ENCODE peak calls at places on chromosomes 13 and 19, in ten cellular contexts. Y is heart right ventricle; E is adrenal gland; W is AG08395; Z is HuH-7; O is lung; M is NCI-H2029; T is astrocyte of the spinal cord; H is kidney glomerular epithelial cell; P is activated naive CD4-positive, alpha-beta T cell treated with anti-CD3 and anti-CD28 coated beads, Interleukin-2, amount 10 ng/mL, durations not matched to agents 7 days and 5 days. S is an unnamed sample.
A peak's percentile ranks its signal among the peaks of the same experiment; 100 is the strongest.

GRCh38 chr19:10000171-10000826 is 10.0 kb downstream of the COL5A3 start:
- DNase-seq in Y (peak; percentile 51), E (peak; percentile 86), W (peak; percentile 87), Z (peak; percentile 78), O (peak; percentile 51), M (peak; percentile 12), T (peak; percentile 59), H (peak; percentile 16), P (peak; percentile 78), S (peak; percentile 54)

GRCh38 chr19:49766938-49767315 is at the start of gene AP2A1:
- DNase-seq in Y (no peak), E (no peak), W (no peak), Z (no peak), O (no peak), M (no peak), T (no peak), H (no peak), P (no peak), S (no peak)

GRCh38 chr13:109428146-109428545 is 358.2 kb downstream of the IRS2 start:
- DNase-seq in Y (no peak), E (no peak), W (no peak), Z (no peak), O (no peak), M (no peak), T (no peak), H (no peak), P (no peak), S (no peak)

GRCh38 chr19:38666662-38667448 is 19.4 kb downstream of the ACTN4 start:
- DNase-seq in Y (peak; percentile 76), E (peak; percentile 79), W (peak; percentile 71), Z (no peak), O (no peak), M (peak; percentile 72), T (peak; percentile 79), H (peak; percentile 52), P (peak; percentile 44), S (peak; percentile 71)

GRCh38 chr13:111857846-111858560 is 208.9 kb upstream of the SOX1 start:
- DNase-seq in Y (no peak), E (no peak), W (no peak), Z (no peak), O (no peak), M (no peak), T (no peak), H (no peak), P (no peak), S (no peak)

GRCh38 chr13:64510698-64511097 is 2719.4 kb downstream of the PCDH9 start:
- DNase-seq in Y (no peak), E (no peak), W (no peak), Z (no peak), O (no peak), M (no peak), T (no peak), H (no peak), P (no peak), S (no peak)

GRCh38 chr13:106905380-106906259 is 337.7 kb upstream of the ARGLU1 start:
- DNase-seq in Y (peak; percentile 23), E (no peak), W (no peak), Z (no peak), O (no peak), M (no peak), T (no peak), H (peak; percentile 4), P (no peak), S (no peak)

GRCh38 chr19:4618019-4618418 is 21.3 kb upstream of the TNFAIP8L1 start:
- DNase-seq in Y (no peak), E (no peak), W (no peak), Z (no peak), O (no peak), M (no peak), T (no peak), H (no peak), P (no peak), S (no peak)

GRCh38 chr13:52695856-52696255 is 43.2 kb downstream of the SUGT1 start:
- DNase-seq in Y (no peak), E (no peak), W (peak; percentile 14), Z (no peak), O (no peak), M (no peak), T (peak; percentile 18), H (no peak), P (no peak), S (peak; percentile 7)

GRCh38 chr19:49056101-49056901 is 1.2 kb downstream of the CGB7 start:
- DNase-seq in Y (peak; percentile 43), E (peak; percentile 35), W (peak; percentile 80), Z (peak; percentile 95), O (peak; percentile 42), M (no peak), T (peak; percentile 51), H (no peak), P (peak; percentile 66), S (no peak)

GRCh38 chr13:99808786-99809185 is 162.8 kb downstream of the ZIC5 start:
- DNase-seq in Y (no peak), E (no peak), W (no peak), Z (no peak), O (no peak), M (no peak), T (no peak), H (no peak), P (no peak), S (no peak)

S was measured in GM04504.